ENCODE peak calls at places on chromosome 4, in four cellular contexts. One of them, this sample, is unnamed.

GRCh38 chr4:34850983-34851382 is 1393.3 kb downstream of the ARAP2 start:
- DNase-seq in HCT116: no peak
- DNase-seq in HepG2: no peak
- DNase-seq in K562: no peak
- DNase-seq in this sample: no peak

GRCh38 chr4:2064276-2064991 is 5.3 kb downstream of the NAT8L start:
- DNase-seq in HCT116: no peak
- DNase-seq in HepG2: no peak
- DNase-seq in K562: peak
- DNase-seq in this sample: no peak

GRCh38 chr4:7108046-7108625 is 40.3 kb upstream of the GRPEL1 start:
- DNase-seq in HCT116: no peak
- DNase-seq in HepG2: no peak
- DNase-seq in K562: no peak
- DNase-seq in this sample: no peak

GRCh38 chr4:185237185-185237584 is 27.8 kb downstream of the SNX25 start:
- DNase-seq in HCT116: no peak
- DNase-seq in HepG2: no peak
- DNase-seq in K562: no peak
- DNase-seq in this sample: no peak

GRCh38 chr4:76765473-76766183 is 132.3 kb downstream of the SOWAHB start:
- DNase-seq in HCT116: no peak
- DNase-seq in HepG2: no peak
- DNase-seq in K562: no peak
- DNase-seq in this sample: no peak

GRCh38 chr4:98566491-98567008 is 91.9 kb downstream of the TSPAN5 start:
- DNase-seq in HCT116: no peak
- DNase-seq in HepG2: no peak
- DNase-seq in K562: no peak
- DNase-seq in this sample: no peak

GRCh38 chr4:39730067-39730466 is 32.1 kb downstream of the UBE2K start:
- DNase-seq in HCT116: no peak
- DNase-seq in HepG2: peak
- DNase-seq in K562: no peak
- DNase-seq in this sample: no peak

GRCh38 chr4:143417679-143418403 is 81.2 kb downstream of the GAB1 start:
- DNase-seq in HCT116: no peak
- DNase-seq in HepG2: no peak
- DNase-seq in K562: no peak
- DNase-seq in this sample: no peak

GRCh38 chr4:16887887-16888286 is 10.6 kb downstream of the LDB2 start:
- DNase-seq in HCT116: no peak
- DNase-seq in HepG2: no peak
- DNase-seq in K562: no peak
- DNase-seq in this sample: no peak

GRCh38 chr4:66572949-66573348 is 902.7 kb upstream of the EPHA5 start:
- DNase-seq in HCT116: no peak
- DNase-seq in HepG2: no peak
- DNase-seq in K562: no peak
- DNase-seq in this sample: no peak

GRCh38 chr4:120096508-120097297 is 30.1 kb upstream of the MAD2L1 start:
- DNase-seq in HCT116: no peak
- DNase-seq in HepG2: no peak
- DNase-seq in K562: no peak
- DNase-seq in this sample: no peak
- TF ChIP-seq TCF7L2 in HCT116: no peak
- TF ChIP-seq TCF7L2 in HepG2: no peak
- TF ChIP-seq TCF7L2 in K562: no peak
- TF ChIP-seq TCF7L2 in this sample: no peak

GRCh38 chr4:4714330-4714729 is 145.1 kb upstream of the MSX1 start:
- DNase-seq in HCT116: no peak
- DNase-seq in HepG2: no peak
- DNase-seq in K562: no peak
- DNase-seq in this sample: no peak
- TF ChIP-seq TCF7L2 in HCT116: no peak
- TF ChIP-seq TCF7L2 in HepG2: no peak
- TF ChIP-seq TCF7L2 in K562: no peak
- TF ChIP-seq TCF7L2 in this sample: no peak

DNA sequence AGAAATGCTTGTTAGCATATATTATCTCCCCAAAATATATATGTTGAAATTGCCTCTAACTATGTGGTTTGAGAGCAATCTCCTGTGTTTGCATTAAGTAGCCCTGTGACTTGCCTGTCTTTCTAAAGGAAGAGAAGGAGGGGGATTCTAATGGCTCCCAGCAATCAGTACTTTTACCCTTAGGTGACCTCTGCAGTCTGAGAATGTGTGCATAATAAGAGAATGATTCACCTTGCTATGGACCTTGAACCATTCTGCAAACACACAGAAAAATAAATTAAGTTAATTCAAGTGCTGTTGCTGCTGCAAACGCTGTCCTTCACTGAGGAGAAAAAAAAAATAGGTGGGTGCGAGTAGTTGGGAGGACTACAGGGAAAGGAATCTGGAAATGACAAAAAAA is 322.2 kb downstream of the IQCM start:
- DNase-seq in HCT116: no peak
- DNase-seq in HepG2: peak
- DNase-seq in K562: no peak
- DNase-seq in this sample: no peak
- TF ChIP-seq TCF7L2 in HCT116: no peak
- TF ChIP-seq TCF7L2 in HepG2: no peak
- TF ChIP-seq TCF7L2 in K562: no peak
- TF ChIP-seq TCF7L2 in this sample: no peak

GRCh38 chr4:146521543-146522097 is at the start of gene SLC10A7:
- DNase-seq in HCT116: peak
- DNase-seq in HepG2: peak
- DNase-seq in K562: peak
- DNase-seq in this sample: no peak
- TF ChIP-seq TCF7L2 in HCT116: peak
- TF ChIP-seq TCF7L2 in HepG2: no peak
- TF ChIP-seq TCF7L2 in K562: no peak
- TF ChIP-seq TCF7L2 in this sample: no peak

GRCh38 chr4:112280657-112281056 is 5.0 kb downstream of the TIFA start:
- DNase-seq in HCT116: no peak
- DNase-seq in HepG2: no peak
- DNase-seq in K562: no peak
- DNase-seq in this sample: no peak

GRCh38 chr4:112282860-112283667 is 2.6 kb downstream of the TIFA start:
- DNase-seq in HCT116: no peak
- DNase-seq in HepG2: peak
- DNase-seq in K562: no peak
- DNase-seq in this sample: no peak

GRCh38 chr4:112287258-112287873 is 1.7 kb upstream of the TIFA start:
- DNase-seq in HCT116: no peak
- DNase-seq in HepG2: no peak
- DNase-seq in K562: no peak
- DNase-seq in this sample: no peak

GRCh38 chr4:112284662-112285411 is 867 bp downstream of the TIFA start:
- DNase-seq in HCT116: no peak
- DNase-seq in HepG2: no peak
- DNase-seq in K562: peak
- DNase-seq in this sample: no peak

DNA sequence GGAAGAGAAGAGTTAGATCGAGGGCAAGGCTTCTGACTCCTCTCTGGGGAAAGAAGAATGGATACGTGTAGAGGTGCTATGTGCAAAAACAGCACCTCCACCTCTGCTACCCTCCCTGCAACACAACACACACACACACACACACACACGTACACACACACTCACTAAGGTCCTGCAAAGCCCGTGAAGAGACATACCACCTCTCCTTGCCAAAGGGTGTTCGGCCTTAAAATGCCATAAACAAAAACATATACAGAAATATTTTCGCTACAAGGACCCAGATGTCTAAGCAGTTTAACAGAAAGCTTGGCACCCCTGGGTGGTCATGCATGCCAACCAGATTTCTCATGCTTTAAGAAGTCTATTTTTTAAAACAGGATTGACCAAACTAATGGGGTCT is 1.5 kb downstream of the TIFA start:
- DNase-seq in HCT116: no peak
- DNase-seq in HepG2: no peak
- DNase-seq in K562: peak
- DNase-seq in this sample: no peak
- TF ChIP-seq TCF7L2 in HCT116: no peak
- TF ChIP-seq TCF7L2 in HepG2: no peak
- TF ChIP-seq TCF7L2 in K562: no peak
- TF ChIP-seq TCF7L2 in this sample: no peak

GRCh38 chr4:145034727-145035211 is 63.2 kb downstream of the ANAPC10 start:
- DNase-seq in HCT116: peak
- DNase-seq in HepG2: no peak
- DNase-seq in K562: no peak
- DNase-seq in this sample: no peak
- TF ChIP-seq TCF7L2 in HCT116: no peak
- TF ChIP-seq TCF7L2 in HepG2: no peak
- TF ChIP-seq TCF7L2 in K562: no peak
- TF ChIP-seq TCF7L2 in this sample: no peak

GRCh38 chr4:157220026-157220881 is at the start of gene GRIA2:
- DNase-seq in HCT116: no peak
- DNase-seq in HepG2: peak
- DNase-seq in K562: peak
- DNase-seq in this sample: no peak
- TF ChIP-seq TCF7L2 in HCT116: no peak
- TF ChIP-seq TCF7L2 in HepG2: no peak
- TF ChIP-seq TCF7L2 in K562: no peak
- TF ChIP-seq TCF7L2 in this sample: no peak

DNA sequence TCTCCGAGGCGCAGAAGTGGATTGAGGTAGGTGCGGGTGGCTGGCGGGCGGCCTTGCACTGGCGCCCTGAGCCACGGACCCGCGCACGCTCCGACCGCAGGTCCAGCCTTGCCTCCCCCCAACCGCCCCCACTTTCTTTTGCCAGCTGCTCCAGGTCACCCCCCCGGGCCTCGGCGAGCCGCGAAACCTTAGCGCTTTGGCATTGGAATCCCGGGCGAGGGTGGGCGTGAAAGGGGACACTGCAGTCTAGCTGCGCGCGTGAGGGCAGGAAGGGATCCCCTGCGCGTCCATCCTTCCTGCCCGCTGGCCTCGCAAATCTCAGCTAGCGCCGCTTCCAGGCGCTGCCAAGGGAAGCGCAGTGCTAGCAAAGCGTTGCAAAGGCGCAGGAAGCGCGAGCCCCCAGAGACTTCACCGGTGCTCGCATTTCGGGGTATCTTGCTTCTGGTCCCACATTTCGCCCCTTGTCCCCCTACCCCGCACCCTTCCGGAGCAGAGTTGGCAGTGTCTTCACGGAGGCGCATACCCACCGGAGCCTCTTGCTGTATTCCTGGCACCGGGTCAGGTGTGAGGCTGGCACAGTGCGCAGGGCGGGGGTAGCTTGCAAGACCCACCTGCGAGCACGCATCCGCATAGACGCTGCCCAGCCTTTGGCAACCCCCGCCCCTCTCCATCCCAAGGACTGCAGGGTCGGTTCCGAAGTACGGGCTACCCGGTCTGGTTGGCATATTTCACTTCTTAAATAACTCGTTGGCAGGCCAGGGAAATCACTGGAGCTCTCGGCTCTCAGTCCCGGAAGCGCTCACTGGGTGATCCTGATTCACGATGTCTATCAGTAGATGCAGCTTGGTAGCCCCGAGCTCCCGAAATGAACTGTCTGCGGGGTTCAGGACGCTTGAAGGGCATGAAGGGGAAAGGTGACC is 104.4 kb downstream of the UCHL1 start:
- DNase-seq in HCT116: no peak
- DNase-seq in HepG2: no peak
- DNase-seq in K562: no peak
- DNase-seq in this sample: no peak
- TF ChIP-seq TCF7L2 in HCT116: no peak
- TF ChIP-seq TCF7L2 in HepG2: no peak
- TF ChIP-seq TCF7L2 in K562: no peak
- TF ChIP-seq TCF7L2 in this sample: no peak

DNA sequence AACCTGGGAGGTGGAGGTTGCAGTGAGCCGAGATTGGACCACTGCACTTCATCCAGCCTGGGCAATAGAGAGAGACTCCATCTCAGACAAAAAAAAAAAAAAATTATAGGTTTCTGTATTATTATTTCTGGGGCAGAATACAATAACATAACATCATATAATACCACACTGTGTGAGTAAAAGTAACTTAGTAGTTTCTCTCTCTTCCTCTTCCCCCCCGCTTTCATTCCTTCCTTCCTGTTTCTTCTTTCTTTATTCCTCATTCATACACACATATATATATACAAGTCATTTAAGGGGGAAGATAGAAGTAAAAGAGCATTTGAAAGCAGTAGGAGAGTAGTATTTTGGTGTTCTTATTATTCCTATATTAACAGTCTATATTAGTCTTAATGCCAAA is 55.9 kb upstream of the FHDC1 start:
- DNase-seq in HCT116: no peak
- DNase-seq in HepG2: no peak
- DNase-seq in K562: no peak
- DNase-seq in this sample: no peak
- TF ChIP-seq TCF7L2 in HCT116: no peak
- TF ChIP-seq TCF7L2 in HepG2: no peak
- TF ChIP-seq TCF7L2 in K562: no peak
- TF ChIP-seq TCF7L2 in this sample: no peak

GRCh38 chr4:176223561-176223960 is 28.2 kb upstream of the SPATA4 start:
- DNase-seq in HCT116: no peak
- DNase-seq in HepG2: no peak
- DNase-seq in K562: no peak
- DNase-seq in this sample: no peak
- TF ChIP-seq TCF7L2 in HCT116: no peak
- TF ChIP-seq TCF7L2 in HepG2: no peak
- TF ChIP-seq TCF7L2 in K562: no peak
- TF ChIP-seq TCF7L2 in this sample: no peak